ENCODE peak calls at places on chromosome 7, in six cellular contexts. One of them, this sample, is unnamed.

GRCh38 chr7:30027065-30027456 is 559 bp upstream of the FKBP14 start:
- DNase-seq in esophagus muscularis mucosa: no peak
- DNase-seq in endothelial cell of umbilical vein: peak; percentile 72
- DNase-seq in left lung: no peak
- DNase-seq in kidney: no peak
- DNase-seq in heart right ventricle: no peak
- DNase-seq in this sample: no peak

GRCh38 chr7:150941983-150942590 is 36.0 kb downstream of the KCNH2 start:
- DNase-seq in esophagus muscularis mucosa: no peak
- DNase-seq in endothelial cell of umbilical vein: no peak
- DNase-seq in left lung: no peak
- DNase-seq in kidney: peak; percentile 83
- DNase-seq in heart right ventricle: peak; percentile 73
- DNase-seq in this sample: peak; percentile 76

GRCh38 chr7:157522954-157523353 is 186.2 kb downstream of the DNAJB6 start:
- DNase-seq in esophagus muscularis mucosa: no peak
- DNase-seq in endothelial cell of umbilical vein: no peak
- DNase-seq in left lung: peak; percentile 23
- DNase-seq in kidney: no peak
- DNase-seq in heart right ventricle: no peak
- DNase-seq in this sample: no peak

GRCh38 chr7:143735962-143736361 is 21.5 kb downstream of the CTAGE6 start:
- DNase-seq in esophagus muscularis mucosa: no peak
- DNase-seq in endothelial cell of umbilical vein: no peak
- DNase-seq in left lung: no peak
- DNase-seq in kidney: no peak
- DNase-seq in heart right ventricle: no peak
- DNase-seq in this sample: no peak

GRCh38 chr7:138442822-138443221 is 17.2 kb upstream of the TRIM24 start:
- DNase-seq in esophagus muscularis mucosa: no peak
- DNase-seq in endothelial cell of umbilical vein: no peak
- DNase-seq in left lung: no peak
- DNase-seq in kidney: no peak
- DNase-seq in heart right ventricle: no peak
- DNase-seq in this sample: no peak

GRCh38 chr7:54116956-54117355 is 425.2 kb upstream of the VSTM2A start:
- DNase-seq in esophagus muscularis mucosa: no peak
- DNase-seq in endothelial cell of umbilical vein: no peak
- DNase-seq in left lung: no peak
- DNase-seq in kidney: no peak
- DNase-seq in heart right ventricle: no peak
- DNase-seq in this sample: no peak

GRCh38 chr7:134865001-134865845 is 85.8 kb downstream of the CALD1 start:
- DNase-seq in esophagus muscularis mucosa: no peak
- DNase-seq in endothelial cell of umbilical vein: no peak
- DNase-seq in left lung: no peak
- DNase-seq in kidney: no peak
- DNase-seq in heart right ventricle: no peak
- DNase-seq in this sample: no peak

GRCh38 chr7:105971867-105972266 is 8.8 kb downstream of the CDHR3 start:
- DNase-seq in esophagus muscularis mucosa: no peak
- DNase-seq in endothelial cell of umbilical vein: no peak
- DNase-seq in left lung: no peak
- DNase-seq in kidney: no peak
- DNase-seq in heart right ventricle: no peak
- DNase-seq in this sample: no peak

GRCh38 chr7:69738396-69738889 is 140.2 kb downstream of the AUTS2 start:
- DNase-seq in esophagus muscularis mucosa: no peak
- DNase-seq in endothelial cell of umbilical vein: no peak
- DNase-seq in left lung: no peak
- DNase-seq in kidney: no peak
- DNase-seq in heart right ventricle: no peak
- DNase-seq in this sample: no peak

GRCh38 chr7:112898432-112899290 is 108.5 kb upstream of the TMEM168 start:
- DNase-seq in esophagus muscularis mucosa: no peak
- DNase-seq in endothelial cell of umbilical vein: peak; percentile 78
- DNase-seq in left lung: no peak
- DNase-seq in kidney: no peak
- DNase-seq in heart right ventricle: no peak
- DNase-seq in this sample: peak; percentile 71

DNA sequence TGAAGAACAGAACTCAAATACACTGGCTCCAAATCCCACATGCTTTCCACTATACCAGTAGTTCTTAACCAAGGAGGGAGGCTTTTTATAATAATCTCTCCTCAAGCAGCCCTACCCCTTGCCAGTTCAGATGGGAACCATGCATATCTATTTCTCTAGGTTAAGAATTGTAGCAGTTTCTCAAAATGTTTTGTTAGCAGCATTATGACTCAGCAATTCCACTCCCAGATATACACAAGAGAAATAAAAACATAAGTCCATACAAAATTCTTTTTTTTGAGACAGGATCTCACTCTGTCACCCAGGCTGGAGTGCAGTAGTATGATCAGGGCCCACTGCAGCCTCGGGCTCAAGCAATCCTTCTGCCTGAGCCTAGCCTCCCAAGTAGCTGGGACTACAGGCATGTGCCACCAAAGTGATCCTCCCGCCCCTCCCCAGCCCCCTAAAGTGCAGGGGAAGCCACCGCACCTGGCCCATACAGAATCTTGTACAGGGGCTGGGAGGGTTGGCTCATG is 18.1 kb downstream of the YWHAG start:
- DNase-seq in esophagus muscularis mucosa: no peak
- DNase-seq in endothelial cell of umbilical vein: peak; percentile 80
- DNase-seq in left lung: no peak
- DNase-seq in kidney: no peak
- DNase-seq in heart right ventricle: no peak
- DNase-seq in this sample: no peak
- H3K27ac ChIP-seq in esophagus muscularis mucosa: peak overlapping the region; percentile 59
- H3K27ac ChIP-seq in endothelial cell of umbilical vein: peak overlapping the region; percentile 54
- H3K27ac ChIP-seq in left lung: no peak overlapping the region
- H3K27ac ChIP-seq in kidney: no peak overlapping the region
- H3K27ac ChIP-seq in heart right ventricle: no peak overlapping the region
- H3K27ac ChIP-seq in this sample: no peak overlapping the region

GRCh38 chr7:26097837-26098668 is 53.9 kb upstream of the NFE2L3 start:
- DNase-seq in esophagus muscularis mucosa: no peak
- DNase-seq in endothelial cell of umbilical vein: no peak
- DNase-seq in left lung: no peak
- DNase-seq in kidney: no peak
- DNase-seq in heart right ventricle: no peak
- DNase-seq in this sample: no peak

GRCh38 chr7:26103541-26104070 is 48.4 kb upstream of the NFE2L3 start:
- DNase-seq in esophagus muscularis mucosa: no peak
- DNase-seq in endothelial cell of umbilical vein: no peak
- DNase-seq in left lung: no peak
- DNase-seq in kidney: no peak
- DNase-seq in heart right ventricle: no peak
- DNase-seq in this sample: no peak

GRCh38 chr7:26102176-26102575 is 49.8 kb upstream of the NFE2L3 start:
- DNase-seq in esophagus muscularis mucosa: no peak
- DNase-seq in endothelial cell of umbilical vein: no peak
- DNase-seq in left lung: no peak
- DNase-seq in kidney: no peak
- DNase-seq in heart right ventricle: no peak
- DNase-seq in this sample: no peak

GRCh38 chr7:26101471-26102151 is 50.4 kb upstream of the NFE2L3 start:
- DNase-seq in esophagus muscularis mucosa: no peak
- DNase-seq in endothelial cell of umbilical vein: no peak
- DNase-seq in left lung: no peak
- DNase-seq in kidney: no peak
- DNase-seq in heart right ventricle: no peak
- DNase-seq in this sample: no peak

GRCh38 chr7:26100940-26101339 is 51.1 kb upstream of the NFE2L3 start:
- DNase-seq in esophagus muscularis mucosa: no peak
- DNase-seq in endothelial cell of umbilical vein: no peak
- DNase-seq in left lung: no peak
- DNase-seq in kidney: no peak
- DNase-seq in heart right ventricle: no peak
- DNase-seq in this sample: no peak
- H3K4me3 ChIP-seq in esophagus muscularis mucosa: no peak overlapping the region
- H3K4me3 ChIP-seq in endothelial cell of umbilical vein: no peak overlapping the region
- H3K4me3 ChIP-seq in left lung: no peak overlapping the region
- H3K4me3 ChIP-seq in kidney: no peak overlapping the region
- H3K4me3 ChIP-seq in heart right ventricle: no peak overlapping the region
- H3K4me3 ChIP-seq in this sample: no peak overlapping the region

GRCh38 chr7:107644704-107645083 is 15.9 kb upstream of the SLC26A4 start:
- DNase-seq in esophagus muscularis mucosa: no peak
- DNase-seq in endothelial cell of umbilical vein: no peak
- DNase-seq in left lung: no peak
- DNase-seq in kidney: no peak
- DNase-seq in heart right ventricle: no peak
- DNase-seq in this sample: no peak

GRCh38 chr7:107643938-107644703 is 16.5 kb upstream of the SLC26A4 start:
- DNase-seq in esophagus muscularis mucosa: no peak
- DNase-seq in endothelial cell of umbilical vein: peak; percentile 16
- DNase-seq in left lung: no peak
- DNase-seq in kidney: no peak
- DNase-seq in heart right ventricle: no peak
- DNase-seq in this sample: peak; percentile 23

GRCh38 chr7:107638594-107638993 is 22.0 kb upstream of the SLC26A4 start:
- DNase-seq in esophagus muscularis mucosa: no peak
- DNase-seq in endothelial cell of umbilical vein: no peak
- DNase-seq in left lung: no peak
- DNase-seq in kidney: no peak
- DNase-seq in heart right ventricle: no peak
- DNase-seq in this sample: no peak

DNA sequence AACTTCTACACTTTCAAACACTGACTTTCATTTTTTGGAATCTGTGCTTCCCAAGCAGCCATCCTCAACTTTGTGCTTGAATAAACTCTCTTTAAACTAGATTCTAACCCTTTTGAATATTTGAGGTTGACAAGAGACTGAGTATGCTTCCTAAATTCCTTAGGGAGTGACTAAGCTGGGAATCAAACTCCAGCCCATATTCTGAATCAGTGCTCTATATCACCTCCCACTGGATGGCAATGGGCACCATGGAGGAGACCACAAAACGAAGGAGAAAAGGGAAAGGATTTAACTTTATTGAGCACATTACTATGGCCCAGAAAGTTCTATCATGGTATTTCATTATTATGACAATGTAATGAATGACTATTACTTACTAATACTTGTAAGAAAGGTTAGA is 17.2 kb upstream of the SLC26A4 start:
- DNase-seq in esophagus muscularis mucosa: no peak
- DNase-seq in endothelial cell of umbilical vein: no peak
- DNase-seq in left lung: no peak
- DNase-seq in kidney: no peak
- DNase-seq in heart right ventricle: no peak
- DNase-seq in this sample: no peak
- TF ChIP-seq CTCF in esophagus muscularis mucosa: no peak
- TF ChIP-seq CTCF in endothelial cell of umbilical vein: no peak
- TF ChIP-seq CTCF in left lung: no peak
- TF ChIP-seq CTCF in kidney: no peak
- TF ChIP-seq CTCF in heart right ventricle: no peak
- TF ChIP-seq CTCF in this sample: no peak

DNA sequence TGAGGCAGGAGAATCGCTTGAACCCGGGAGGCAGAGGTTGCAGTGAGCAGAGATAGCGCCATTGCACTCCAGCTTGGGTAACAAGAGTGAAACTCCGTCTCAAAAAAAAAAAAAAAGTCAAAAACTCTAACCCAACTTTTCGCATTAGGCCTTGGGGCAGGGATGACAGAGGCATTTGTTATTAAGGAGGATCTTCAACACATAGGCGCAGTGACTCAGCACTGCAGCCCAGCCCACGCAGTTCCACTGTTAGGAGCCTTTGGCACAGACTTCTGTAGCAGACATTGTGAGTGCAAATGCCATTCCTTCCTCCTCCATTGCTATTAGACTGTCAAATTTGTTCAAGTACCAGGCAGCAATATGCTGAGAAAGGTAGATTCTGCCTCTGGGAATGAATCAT is 43.1 kb upstream of the KLHL7 start:
- DNase-seq in esophagus muscularis mucosa: no peak
- DNase-seq in endothelial cell of umbilical vein: no peak
- DNase-seq in left lung: no peak
- DNase-seq in kidney: no peak
- DNase-seq in heart right ventricle: no peak
- DNase-seq in this sample: no peak
- H3K27ac ChIP-seq in esophagus muscularis mucosa: peak overlapping the region; percentile 39
- H3K27ac ChIP-seq in endothelial cell of umbilical vein: no peak overlapping the region
- H3K27ac ChIP-seq in left lung: no peak overlapping the region
- H3K27ac ChIP-seq in kidney: no peak overlapping the region
- H3K27ac ChIP-seq in heart right ventricle: no peak overlapping the region
- H3K27ac ChIP-seq in this sample: no peak overlapping the region

DNA sequence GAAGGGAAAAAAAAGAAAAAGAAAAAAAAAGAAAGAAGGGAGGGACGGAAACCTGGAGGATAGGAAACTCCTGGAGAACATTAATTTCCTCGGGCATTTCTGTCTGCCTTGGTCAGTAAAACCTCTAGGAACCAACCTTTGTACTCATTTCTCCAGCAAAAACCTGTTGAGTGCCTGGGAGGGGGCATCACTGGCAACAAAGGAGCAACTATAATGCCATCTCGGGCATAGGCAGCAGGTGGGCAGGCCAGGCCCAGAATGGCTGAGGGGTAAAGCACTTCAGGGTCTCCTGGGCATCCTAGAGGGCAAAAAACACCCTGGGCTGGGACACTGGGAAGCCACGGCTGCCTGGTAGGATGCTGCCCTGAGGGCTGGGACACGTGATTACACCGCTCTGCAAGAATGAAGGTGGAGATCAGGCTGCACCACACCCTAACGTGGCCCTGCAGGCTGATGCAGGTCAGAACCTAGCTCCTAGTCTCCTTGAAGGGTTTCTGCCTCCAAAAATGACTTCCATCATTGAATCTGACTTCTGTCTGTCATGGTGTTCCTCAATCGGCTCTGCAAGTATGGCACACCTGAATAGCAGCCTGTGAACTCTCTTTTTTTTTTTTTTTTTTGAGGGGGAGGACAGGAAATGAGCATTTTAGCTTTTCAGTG is 4.5 kb upstream of the TRAPPC14 start:
- DNase-seq in esophagus muscularis mucosa: no peak
- DNase-seq in endothelial cell of umbilical vein: no peak
- DNase-seq in left lung: no peak
- DNase-seq in kidney: no peak
- DNase-seq in heart right ventricle: no peak
- DNase-seq in this sample: peak; percentile 85
- H3K4me3 ChIP-seq in esophagus muscularis mucosa: no peak overlapping the region
- H3K4me3 ChIP-seq in endothelial cell of umbilical vein: no peak overlapping the region
- H3K4me3 ChIP-seq in left lung: no peak overlapping the region
- H3K4me3 ChIP-seq in kidney: no peak overlapping the region
- H3K4me3 ChIP-seq in heart right ventricle: no peak overlapping the region
- H3K4me3 ChIP-seq in this sample: no peak overlapping the region

GRCh38 chr7:19066109-19066508 is 51.3 kb downstream of the TWIST1 start:
- DNase-seq in esophagus muscularis mucosa: no peak
- DNase-seq in endothelial cell of umbilical vein: no peak
- DNase-seq in left lung: no peak
- DNase-seq in kidney: no peak
- DNase-seq in heart right ventricle: no peak
- DNase-seq in this sample: no peak

GRCh38 chr7:19069842-19070241 is 47.6 kb downstream of the TWIST1 start:
- DNase-seq in esophagus muscularis mucosa: no peak
- DNase-seq in endothelial cell of umbilical vein: no peak
- DNase-seq in left lung: no peak
- DNase-seq in kidney: no peak
- DNase-seq in heart right ventricle: no peak
- DNase-seq in this sample: no peak
- TF ChIP-seq CTCF in esophagus muscularis mucosa: no peak
- TF ChIP-seq CTCF in endothelial cell of umbilical vein: no peak
- TF ChIP-seq CTCF in left lung: no peak
- TF ChIP-seq CTCF in kidney: no peak
- TF ChIP-seq CTCF in heart right ventricle: no peak
- TF ChIP-seq CTCF in this sample: no peak

GRCh38 chr7:5354460-5355279 is 69.0 kb downstream of the TNRC18 start:
- DNase-seq in esophagus muscularis mucosa: no peak
- DNase-seq in endothelial cell of umbilical vein: no peak
- DNase-seq in left lung: no peak
- DNase-seq in kidney: peak; percentile 84
- DNase-seq in heart right ventricle: peak; percentile 65
- DNase-seq in this sample: peak; percentile 91
- H3K27ac ChIP-seq in esophagus muscularis mucosa: peak overlapping the region; percentile 81
- H3K27ac ChIP-seq in endothelial cell of umbilical vein: no peak overlapping the region
- H3K27ac ChIP-seq in left lung: no peak overlapping the region
- H3K27ac ChIP-seq in kidney: no peak overlapping the region
- H3K27ac ChIP-seq in heart right ventricle: peak overlapping the region; percentile 76
- H3K27ac ChIP-seq in this sample: peak overlapping the region; percentile 76